ENCODE peak calls at places on chromosome 11, in eight cellular contexts. U is astrocyte of the hippocampus; M is AG10803; G is EL; J is GM20000; B is activated CD4-positive, alpha-beta T cell treated with anti-CD3 and anti-CD28 coated beads for 48 hours; I is T1000; N is RPMI7951. K is an unnamed sample.

GRCh38 chr11:13889566-13890214 is 72.8 kb upstream of the SPON1 start:
- DNase-seq in U (peak), M (no peak), G (no peak), J (no peak), B (no peak), I (no peak), N (peak), K (no peak)

GRCh38 chr11:123454060-123454651 is 24.1 kb downstream of the GRAMD1B start:
- DNase-seq in U (peak), M (no peak), G (peak), J (no peak), B (peak), I (peak), N (peak), K (no peak)

GRCh38 chr11:129637473-129637872 is 178.2 kb upstream of the TMEM45B start:
- DNase-seq in U (no peak), M (no peak), G (peak), J (no peak), B (no peak), I (no peak), N (peak), K (no peak)

GRCh38 chr11:64870176-64870892 is 8.1 kb downstream of the EHD1 start:
- DNase-seq in U (peak), M (peak), G (peak), J (no peak), B (no peak), I (peak), N (peak), K (peak)

GRCh38 chr11:109547356-109548027 is 125.5 kb downstream of the C11orf87 start:
- DNase-seq in U (peak), M (peak), G (peak), J (no peak), B (no peak), I (no peak), N (peak), K (peak)

GRCh38 chr11:74276581-74276980 is 34.9 kb downstream of the P4HA3 start:
- DNase-seq in U (peak), M (peak), G (peak), J (no peak), B (no peak), I (no peak), N (peak), K (peak)

GRCh38 chr11:9574806-9575530 is 1.5 kb downstream of the WEE1 start:
- DNase-seq in U (peak), M (peak), G (peak), J (peak), B (peak), I (no peak), N (peak), K (peak)

GRCh38 chr11:94178331-94178730 is 49.7 kb downstream of the PANX1 start:
- DNase-seq in U (no peak), M (no peak), G (no peak), J (no peak), B (no peak), I (no peak), N (no peak), K (no peak)

GRCh38 chr11:120590472-120590871 is 78.9 kb downstream of the GRIK4 start:
- DNase-seq in U (peak), M (no peak), G (peak), J (no peak), B (no peak), I (no peak), N (peak), K (no peak)

GRCh38 chr11:75273989-75274391 is 33.4 kb downstream of the TPBGL start:
- DNase-seq in U (no peak), M (no peak), G (no peak), J (no peak), B (no peak), I (no peak), N (no peak), K (no peak)

GRCh38 chr11:115623021-115623451 is 118.8 kb upstream of the CADM1 start:
- DNase-seq in U (peak), M (peak), G (peak), J (no peak), B (no peak), I (peak), N (peak), K (peak)

GRCh38 chr11:93123351-93123898 is 74.4 kb downstream of the SLC36A4 start:
- DNase-seq in U (peak), M (no peak), G (no peak), J (no peak), B (no peak), I (no peak), N (no peak), K (peak)

GRCh38 chr11:17267576-17267975 is 9.0 kb upstream of the NUCB2 start:
- DNase-seq in U (peak), M (peak), G (peak), J (no peak), B (no peak), I (no peak), N (peak), K (no peak)

GRCh38 chr11:74018331-74019005 is 9.6 kb upstream of the UCP3 start:
- DNase-seq in U (peak), M (peak), G (peak), J (no peak), B (no peak), I (no peak), N (peak), K (peak)

K was measured in cardiac muscle cell.